ENCODE peak calls at places on chromosomes 13 and 19, in nine cellular contexts. S is K562, Q is thyroid gland, B is body of pancreas, O is H1, F is ovary, J is tibial nerve, Y is stomach, P is heart left ventricle. E is an unnamed sample.

GRCh38 chr13:35474551-35474950 is 1.9 kb downstream of the MAB21L1 start:
- DNase-seq in Q (no peak), F (no peak), S (no peak), P (no peak), Y (no peak), O (no peak), J (no peak), B (no peak), E (no peak)

GRCh38 chr19:17406039-17406886 is 833 bp upstream of the BST2 start:
- DNase-seq in Q (no peak), Y (no peak), J (no peak), O (no peak), S (peak), P (no peak), F (no peak), B (peak), E (no peak)

GRCh38 chr19:56720281-56720680 is 48.7 kb upstream of the ZNF835 start:
- DNase-seq in J (no peak), Q (no peak), P (no peak), S (no peak), B (peak), Y (no peak), F (peak), O (no peak), E (no peak)

GRCh38 chr13:59710416-59710815 is 453.3 kb downstream of the DIAPH3 start:
- DNase-seq in B (no peak), P (no peak), Y (no peak), F (no peak), O (no peak), Q (no peak), S (no peak), J (no peak), E (no peak)

GRCh38 chr19:40358773-40359172 is 10.3 kb downstream of the PLD3 start:
- DNase-seq in J (no peak), F (no peak), Q (no peak), S (no peak), O (no peak), Y (no peak), P (no peak), B (peak), E (no peak)

GRCh38 chr13:46926856-46927625 is 30.2 kb upstream of the HTR2A start:
- DNase-seq in P (no peak), Y (no peak), F (no peak), O (no peak), B (no peak), Q (no peak), S (no peak), J (no peak), E (no peak)

GRCh38 chr13:38398810-38399493 is 49.3 kb downstream of the UFM1 start:
- DNase-seq in J (no peak), Q (no peak), S (no peak), O (no peak), Y (no peak), B (no peak), P (no peak), F (no peak), E (no peak)

GRCh38 chr13:52374389-52374788 is 31.6 kb downstream of the THSD1 start:
- DNase-seq in J (no peak), S (no peak), Y (no peak), F (no peak), B (no peak), Q (no peak), O (no peak), P (no peak), E (no peak)

GRCh38 chr19:4957981-4958380 is 10.9 kb upstream of the KDM4B start:
- DNase-seq in P (no peak), F (no peak), B (no peak), O (no peak), Y (no peak), Q (no peak), S (no peak), J (no peak), E (no peak)

GRCh38 chr19:39970674-39971379 is at the start of gene PSMC4:
- DNase-seq in O (peak), Y (peak), F (peak), Q (peak), S (peak), J (peak), B (peak), P (peak), E (peak)

GRCh38 chr13:36850790-36851438 is 31.9 kb downstream of the RFXAP start:
- DNase-seq in F (no peak), S (peak), Q (no peak), P (no peak), B (no peak), O (no peak), Y (no peak), J (no peak), E (no peak)

GRCh38 chr19:38304352-38304865 is 358 bp downstream of the C19orf33 start:
- DNase-seq in F (no peak), J (no peak), Y (no peak), O (no peak), P (no peak), B (no peak), S (no peak), Q (no peak), E (no peak)

GRCh38 chr13:30235206-30235605 is 72.1 kb downstream of the KATNAL1 start:
- DNase-seq in Y (no peak), Q (no peak), O (no peak), P (no peak), F (no peak), B (no peak), S (no peak), J (no peak), E (no peak)

GRCh38 chr19:17215125-17215971 is at the start of gene USE1:
- DNase-seq in P (peak), O (peak), B (peak), Y (peak), S (peak), F (peak), J (peak), Q (peak), E (peak)

GRCh38 chr13:23579072-23579885 is 9.1 kb downstream of the TNFRSF19 start:
- DNase-seq in J (peak), P (peak), Y (peak), B (peak), Q (peak), S (peak), F (peak), O (peak), E (peak)

DNA sequence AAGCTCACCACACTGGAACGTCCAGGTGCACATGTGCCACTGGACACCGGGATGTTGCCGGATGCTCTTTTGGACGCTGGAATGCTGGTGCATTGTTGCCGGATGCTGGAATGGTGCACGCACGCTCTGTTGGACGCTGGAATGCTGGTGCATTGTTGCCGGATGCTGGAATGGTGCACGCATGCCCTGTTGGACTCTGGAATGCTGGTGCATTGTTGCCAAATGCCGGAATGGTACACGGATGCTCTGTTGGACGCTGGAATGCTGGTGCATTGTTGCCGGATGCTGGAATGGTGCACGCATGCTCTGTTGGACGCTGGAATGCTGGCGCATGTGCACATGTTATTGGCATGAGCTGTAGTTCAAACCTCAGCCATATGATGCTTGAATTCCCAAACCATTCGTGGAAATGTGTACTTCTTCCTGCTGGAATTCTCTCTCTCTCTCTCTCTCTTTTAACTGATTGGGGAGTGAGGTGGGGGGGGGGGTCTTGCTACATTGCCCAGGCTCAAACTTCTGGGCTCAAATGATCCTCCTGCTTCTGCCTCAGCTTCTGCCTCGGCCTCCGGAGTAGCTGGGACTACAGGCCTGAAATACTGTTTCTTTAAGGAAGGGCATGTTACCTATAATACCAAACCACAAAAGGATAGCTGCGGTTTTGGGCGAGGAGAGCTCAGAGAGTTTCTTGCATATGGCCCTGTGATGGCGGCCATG is 1.2 kb upstream of the MCF2L start:
- DNase-seq in J (no peak), Y (no peak), O (no peak), F (peak), B (no peak), S (no peak), Q (no peak), P (no peak), E (no peak)
- H3K4me3 ChIP-seq in J (peak), Y (peak), O (peak), F (no peak), B (no peak), S (no peak), Q (no peak), P (peak), E (peak)

GRCh38 chr19:44755219-44755618 is 6.7 kb downstream of the BCL3 start:
- DNase-seq in J (no peak), O (no peak), P (no peak), S (no peak), B (peak), F (no peak), Q (no peak), Y (no peak), E (no peak)

GRCh38 chr19:44757735-44758505 is 9.4 kb downstream of the BCL3 start:
- DNase-seq in Y (peak), S (no peak), B (peak), J (peak), O (no peak), F (peak), Q (peak), P (peak), E (no peak)

GRCh38 chr19:44754743-44755066 is 6.2 kb downstream of the BCL3 start:
- DNase-seq in J (no peak), P (no peak), O (no peak), S (no peak), B (no peak), F (no peak), Y (no peak), Q (peak), E (no peak)

GRCh38 chr19:44757057-44757734 is 8.7 kb downstream of the BCL3 start:
- DNase-seq in J (peak), S (no peak), P (peak), B (peak), F (peak), Q (peak), Y (peak), O (no peak), E (no peak)

DNA sequence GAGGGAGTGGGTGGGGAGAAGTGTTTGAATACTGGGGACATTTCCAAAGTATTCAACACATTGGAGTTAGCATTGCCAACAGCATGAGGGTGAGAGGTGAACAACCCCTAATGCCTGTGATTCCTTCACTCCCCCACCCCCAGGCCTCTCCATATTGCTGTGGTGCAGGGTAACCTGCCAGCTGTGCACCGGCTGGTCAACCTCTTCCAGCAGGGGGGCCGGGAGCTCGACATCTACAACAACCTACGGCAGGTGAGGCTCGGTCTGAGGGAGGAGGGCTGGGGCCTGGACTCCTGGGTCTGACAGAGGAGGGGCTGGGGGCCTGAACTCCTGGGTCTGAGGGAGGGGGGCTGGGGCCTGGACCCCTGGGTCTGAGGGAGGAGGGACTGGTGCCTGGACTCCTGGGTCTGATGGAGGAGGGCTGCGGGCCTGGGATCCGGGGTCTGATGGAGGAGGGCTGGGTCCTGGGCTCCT is 7.6 kb downstream of the BCL3 start:
- DNase-seq in S (no peak), O (no peak), B (peak), F (no peak), Y (no peak), P (no peak), Q (no peak), J (no peak), E (no peak)
- TF ChIP-seq POLR2A in S (no peak), O (no peak), B (no peak), F (no peak), Y (no peak), P (no peak), Q (no peak), J (no peak), E (no peak)

GRCh38 chr13:20943519-20944012 is 41.0 kb upstream of the XPO4 start:
- DNase-seq in S (peak), Q (peak), Y (peak), F (peak), J (peak), B (peak), O (peak), P (peak), E (peak)
- H3K4me3 ChIP-seq in S (no peak), Q (no peak), Y (no peak), F (no peak), J (no peak), B (no peak), O (no peak), P (no peak), E (no peak)

GRCh38 chr13:50912851-50913250 is 3.3 kb downstream of the RNASEH2B start:
- DNase-seq in B (no peak), Y (no peak), Q (no peak), O (no peak), S (no peak), J (no peak), P (no peak), F (no peak), E (no peak)

GRCh38 chr13:50911937-50912624 is 2.5 kb downstream of the RNASEH2B start:
- DNase-seq in F (peak), P (peak), J (peak), O (peak), Q (peak), B (peak), S (peak), Y (peak), E (peak)

GRCh38 chr13:50910483-50910805 is 853 bp downstream of the RNASEH2B start:
- DNase-seq in O (no peak), Y (no peak), P (peak), J (no peak), F (no peak), S (peak), B (peak), Q (no peak), E (no peak)

GRCh38 chr13:50909605-50910482 is at the start of gene RNASEH2B:
- DNase-seq in P (peak), Q (peak), Y (peak), S (peak), B (peak), J (peak), O (no peak), F (peak), E (peak)

DNA sequence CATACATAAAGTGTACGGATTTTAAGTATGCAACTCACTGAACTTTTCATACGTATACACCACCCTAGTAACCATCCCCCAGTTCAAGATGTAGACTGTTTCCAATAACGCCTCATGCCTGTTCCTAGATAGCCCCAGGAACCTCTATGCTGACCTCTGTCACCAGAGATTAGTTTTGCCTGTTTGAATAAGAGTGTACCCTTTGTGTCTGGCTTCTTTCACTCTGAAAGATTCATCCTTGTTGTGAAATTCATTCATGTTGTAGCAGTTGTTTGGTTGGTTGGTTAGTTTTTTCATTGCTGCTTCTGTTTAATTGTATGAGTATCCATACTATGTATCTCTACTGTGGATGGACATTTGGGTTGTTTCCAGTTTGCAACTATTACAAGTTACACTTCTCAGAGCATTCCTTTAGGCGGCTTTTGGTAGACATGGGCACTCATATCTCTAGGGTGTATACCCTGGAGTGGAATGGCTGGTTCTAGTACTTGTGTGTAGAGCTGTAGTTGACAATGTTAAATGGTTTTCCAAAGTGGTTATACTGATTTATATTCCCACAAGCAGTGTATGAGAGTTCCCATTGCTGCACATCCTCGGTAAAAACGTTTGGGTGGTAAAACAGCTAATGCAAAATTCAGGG is 1.6 kb downstream of the RNASEH2B start:
- DNase-seq in O (no peak), F (no peak), S (peak), Q (no peak), B (no peak), J (no peak), P (no peak), Y (no peak), E (no peak)
- TF ChIP-seq POLR2A in O (no peak), F (no peak), S (no peak), Q (no peak), B (no peak), J (no peak), P (no peak), Y (no peak), E (no peak)

GRCh38 chr13:112181336-112182051 is 114.5 kb downstream of the SOX1 start:
- DNase-seq in Y (no peak), Q (no peak), O (no peak), F (no peak), J (no peak), B (no peak), P (no peak), S (no peak), E (no peak)

GRCh38 chr13:112178769-112179168 is 111.8 kb downstream of the SOX1 start:
- DNase-seq in Y (no peak), O (no peak), Q (no peak), P (no peak), F (no peak), B (no peak), S (no peak), J (no peak), E (no peak)

GRCh38 chr13:112179421-112179820 is 112.5 kb downstream of the SOX1 start:
- DNase-seq in P (no peak), O (no peak), F (no peak), J (no peak), B (no peak), Y (no peak), Q (no peak), S (no peak), E (no peak)

GRCh38 chr13:112177889-112178288 is 110.9 kb downstream of the SOX1 start:
- DNase-seq in Q (no peak), J (no peak), Y (no peak), F (no peak), O (no peak), S (no peak), P (no peak), B (no peak), E (no peak)

GRCh38 chr13:112179995-112180394 is 113.0 kb downstream of the SOX1 start:
- DNase-seq in S (no peak), Y (no peak), B (no peak), F (no peak), J (no peak), O (no peak), P (no peak), Q (no peak), E (no peak)
- H3K4me3 ChIP-seq in S (no peak), Y (no peak), B (no peak), F (no peak), J (no peak), O (no peak), P (no peak), Q (no peak), E (no peak)

DNA sequence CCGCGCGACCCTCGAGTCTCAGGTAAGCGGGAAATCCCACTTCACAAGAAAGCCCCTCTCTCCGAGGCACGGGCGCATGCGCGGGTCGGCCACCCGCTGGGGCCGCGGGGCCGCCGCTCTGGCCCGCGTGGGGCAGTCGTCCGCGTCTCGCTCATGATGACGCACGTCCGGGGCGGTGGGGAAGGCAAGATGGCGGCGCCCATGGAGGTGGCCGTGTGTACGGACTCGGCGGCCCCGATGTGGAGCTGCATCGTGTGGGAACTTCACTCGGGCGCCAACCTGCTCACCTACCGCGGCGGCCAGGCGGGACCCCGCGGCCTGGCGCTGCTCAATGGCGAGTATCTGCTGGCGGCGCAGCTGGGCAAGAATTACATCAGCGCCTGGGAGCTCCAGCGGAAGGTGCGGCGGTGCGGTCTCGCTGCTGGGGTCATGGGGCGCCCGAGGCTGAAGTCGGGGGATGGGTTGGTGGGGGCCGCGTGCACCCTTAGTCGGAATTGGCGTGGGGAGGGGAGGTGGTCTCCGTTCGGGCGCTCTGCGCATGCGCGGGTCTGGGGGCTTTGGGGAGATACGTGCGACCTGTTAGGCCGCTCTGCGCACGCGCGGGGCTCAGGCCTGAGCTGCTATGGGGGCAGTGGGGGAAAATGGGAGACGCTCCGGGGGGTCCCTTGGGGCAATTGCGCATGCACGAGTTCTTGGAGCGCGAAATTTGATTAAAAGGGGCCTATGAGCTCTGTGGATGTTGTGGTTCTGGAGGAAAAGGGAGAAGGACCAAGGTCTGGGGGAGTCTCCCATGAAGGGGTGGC is at the start of gene WDR18:
- DNase-seq in Q (peak), O (peak), F (peak), B (peak), S (peak), P (peak), J (peak), Y (peak), E (peak)
- TF ChIP-seq POLR2A in Q (peak), O (peak), F (peak), B (peak), S (peak), P (peak), J (peak), Y (no peak), E (no peak)

GRCh38 chr19:55494172-55494761 is 6.0 kb downstream of the SSC5D start:
- DNase-seq in B (no peak), Y (no peak), P (peak), F (peak), J (no peak), Q (no peak), O (no peak), S (peak), E (no peak)
- H3K4me3 ChIP-seq in B (no peak), Y (no peak), P (peak), F (peak), J (peak), Q (no peak), O (no peak), S (peak), E (peak)

DNA sequence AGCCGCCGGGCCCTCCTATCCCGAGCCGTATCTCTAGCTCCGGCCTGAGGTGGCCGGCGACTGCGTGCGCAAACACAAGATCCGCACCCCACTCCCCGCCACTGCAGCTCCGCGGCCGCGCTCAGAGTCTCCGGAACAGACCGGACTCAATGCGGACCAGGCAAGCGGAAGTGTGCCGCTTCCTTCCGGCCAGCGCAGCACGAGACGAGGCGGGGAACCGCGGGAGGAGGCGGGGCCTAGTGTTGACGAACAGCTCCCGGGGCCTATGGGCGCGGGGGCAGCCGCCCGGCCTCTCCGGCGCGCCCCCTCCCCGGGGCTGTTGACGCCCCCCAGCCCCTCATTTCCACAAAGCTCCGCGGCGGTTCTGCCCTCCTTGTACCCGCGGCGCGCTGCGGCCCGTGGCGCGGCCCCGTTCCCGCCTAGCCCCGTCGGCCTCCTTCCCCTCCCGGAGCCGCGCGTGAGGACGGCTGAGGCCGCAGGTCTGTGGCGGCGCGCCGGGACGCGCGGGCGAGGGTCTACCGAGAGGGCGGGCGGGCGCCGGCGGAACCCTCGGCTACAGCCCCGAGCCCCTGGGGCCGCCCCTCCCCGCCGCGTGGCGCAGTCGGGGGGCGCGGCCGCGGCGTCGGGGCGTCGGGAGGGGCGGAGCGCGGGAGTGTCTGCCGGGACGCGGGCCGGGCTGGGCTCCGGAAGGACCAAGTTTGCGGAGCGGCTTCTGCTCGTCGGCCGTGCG is at the start of gene DPY19L3:
- DNase-seq in F (peak), O (peak), Q (peak), Y (peak), J (peak), P (peak), S (peak), B (peak), E (peak)
- TF ChIP-seq POLR2A in F (peak), O (peak), Q (peak), Y (no peak), J (peak), P (peak), S (peak), B (peak), E (peak)